ENCODE peak calls at places on chromosomes 7 and 10, in seven cellular contexts. One of them, this sample, is unnamed.

GRCh38 chr10:48564466-48565150 is 40.3 kb downstream of the ARHGAP22 start:
- DNase-seq in HCT116: no peak
- DNase-seq in HepG2: no peak
- DNase-seq in K562: no peak
- DNase-seq in SK-N-SH: no peak
- DNase-seq in H1: no peak
- DNase-seq in GM12878: no peak
- DNase-seq in this sample: no peak

GRCh38 chr7:8597565-8597964 is 164.2 kb downstream of the NXPH1 start:
- DNase-seq in HCT116: no peak
- DNase-seq in HepG2: no peak
- DNase-seq in K562: no peak
- DNase-seq in SK-N-SH: no peak
- DNase-seq in H1: no peak
- DNase-seq in GM12878: no peak
- DNase-seq in this sample: peak

GRCh38 chr10:10618139-10618538 is 399.5 kb upstream of the CELF2 start:
- DNase-seq in HCT116: no peak
- DNase-seq in HepG2: no peak
- DNase-seq in K562: no peak
- DNase-seq in SK-N-SH: no peak
- DNase-seq in H1: no peak
- DNase-seq in GM12878: no peak
- DNase-seq in this sample: no peak

GRCh38 chr10:63919576-63920279 is 398.5 kb downstream of the REEP3 start:
- DNase-seq in HCT116: no peak
- DNase-seq in HepG2: no peak
- DNase-seq in K562: no peak
- DNase-seq in SK-N-SH: no peak
- DNase-seq in H1: no peak
- DNase-seq in GM12878: no peak
- DNase-seq in this sample: no peak

GRCh38 chr10:70680899-70681730 is 8.8 kb downstream of the ADAMTS14 start:
- DNase-seq in HCT116: no peak
- DNase-seq in HepG2: no peak
- DNase-seq in K562: no peak
- DNase-seq in SK-N-SH: peak
- DNase-seq in H1: no peak
- DNase-seq in GM12878: no peak
- DNase-seq in this sample: no peak

GRCh38 chr7:70649323-70649722 is 482.6 kb upstream of the GALNT17 start:
- DNase-seq in HCT116: no peak
- DNase-seq in HepG2: no peak
- DNase-seq in K562: no peak
- DNase-seq in SK-N-SH: no peak
- DNase-seq in H1: no peak
- DNase-seq in GM12878: no peak
- DNase-seq in this sample: no peak

GRCh38 chr7:141974831-141975230 is 1.3 kb upstream of the TAS2R38 start:
- DNase-seq in HCT116: peak
- DNase-seq in HepG2: peak
- DNase-seq in K562: no peak
- DNase-seq in SK-N-SH: no peak
- DNase-seq in H1: no peak
- DNase-seq in GM12878: no peak
- DNase-seq in this sample: peak

GRCh38 chr7:102841290-102841689 is 71.5 kb upstream of the LRRC17 start:
- DNase-seq in HCT116: no peak
- DNase-seq in HepG2: no peak
- DNase-seq in K562: no peak
- DNase-seq in SK-N-SH: no peak
- DNase-seq in H1: no peak
- DNase-seq in GM12878: peak
- DNase-seq in this sample: no peak

GRCh38 chr7:19024261-19024660 is 93.2 kb downstream of the TWIST1 start:
- DNase-seq in HCT116: no peak
- DNase-seq in HepG2: no peak
- DNase-seq in K562: no peak
- DNase-seq in SK-N-SH: no peak
- DNase-seq in H1: no peak
- DNase-seq in GM12878: no peak
- DNase-seq in this sample: no peak

GRCh38 chr7:87767827-87768226 is 108.3 kb downstream of the SLC25A40 start:
- DNase-seq in HCT116: no peak
- DNase-seq in HepG2: no peak
- DNase-seq in K562: no peak
- DNase-seq in SK-N-SH: no peak
- DNase-seq in H1: no peak
- DNase-seq in GM12878: no peak
- DNase-seq in this sample: no peak

GRCh38 chr10:132061030-132061429 is 4.7 kb upstream of the JAKMIP3 start:
- DNase-seq in HCT116: no peak
- DNase-seq in HepG2: no peak
- DNase-seq in K562: no peak
- DNase-seq in SK-N-SH: no peak
- DNase-seq in H1: no peak
- DNase-seq in GM12878: no peak
- DNase-seq in this sample: no peak

GRCh38 chr10:129631870-129632623 is 165.0 kb downstream of the MGMT start:
- DNase-seq in HCT116: no peak
- DNase-seq in HepG2: no peak
- DNase-seq in K562: no peak
- DNase-seq in SK-N-SH: no peak
- DNase-seq in H1: no peak
- DNase-seq in GM12878: no peak
- DNase-seq in this sample: no peak

DNA sequence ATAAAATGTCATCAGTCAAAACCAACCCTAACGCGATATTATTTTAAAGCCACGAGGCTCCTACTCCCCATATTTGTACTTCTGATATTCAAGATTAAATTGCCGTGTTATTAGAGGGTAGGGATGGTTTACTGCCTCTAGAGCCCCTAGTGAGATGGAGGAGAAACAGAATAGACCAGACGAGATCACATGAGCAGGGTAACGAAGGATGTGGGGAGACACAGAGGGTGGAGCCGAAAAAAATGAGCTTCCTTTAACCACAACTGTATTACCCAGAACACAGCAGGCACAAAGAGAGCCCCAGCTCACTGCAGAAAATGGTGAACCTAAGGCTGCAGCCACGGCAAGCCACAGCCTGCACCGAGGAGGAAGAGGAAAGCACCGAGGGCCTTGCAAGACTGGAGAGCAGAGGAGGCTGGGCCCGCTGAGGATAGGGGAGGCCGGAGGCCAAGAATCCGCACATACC is 14.3 kb downstream of the ZC3HAV1 start:
- DNase-seq in HCT116: no peak
- DNase-seq in HepG2: no peak
- DNase-seq in K562: no peak
- DNase-seq in SK-N-SH: no peak
- DNase-seq in H1: no peak
- DNase-seq in GM12878: peak
- DNase-seq in this sample: no peak
- TF ChIP-seq JUND in HCT116: no peak
- TF ChIP-seq JUND in HepG2: no peak
- TF ChIP-seq JUND in K562: no peak
- TF ChIP-seq JUND in SK-N-SH: no peak
- TF ChIP-seq JUND in H1: no peak
- TF ChIP-seq JUND in GM12878: no peak
- TF ChIP-seq JUND in this sample: no peak

GRCh38 chr7:45073843-45074737 is 14.7 kb downstream of the NACAD start:
- DNase-seq in HCT116: no peak
- DNase-seq in HepG2: no peak
- DNase-seq in K562: no peak
- DNase-seq in SK-N-SH: peak
- DNase-seq in H1: no peak
- DNase-seq in GM12878: no peak
- DNase-seq in this sample: peak
- TF ChIP-seq JUND in HCT116: no peak
- TF ChIP-seq JUND in HepG2: no peak
- TF ChIP-seq JUND in K562: no peak
- TF ChIP-seq JUND in SK-N-SH: no peak
- TF ChIP-seq JUND in H1: no peak
- TF ChIP-seq JUND in GM12878: no peak
- TF ChIP-seq JUND in this sample: no peak

DNA sequence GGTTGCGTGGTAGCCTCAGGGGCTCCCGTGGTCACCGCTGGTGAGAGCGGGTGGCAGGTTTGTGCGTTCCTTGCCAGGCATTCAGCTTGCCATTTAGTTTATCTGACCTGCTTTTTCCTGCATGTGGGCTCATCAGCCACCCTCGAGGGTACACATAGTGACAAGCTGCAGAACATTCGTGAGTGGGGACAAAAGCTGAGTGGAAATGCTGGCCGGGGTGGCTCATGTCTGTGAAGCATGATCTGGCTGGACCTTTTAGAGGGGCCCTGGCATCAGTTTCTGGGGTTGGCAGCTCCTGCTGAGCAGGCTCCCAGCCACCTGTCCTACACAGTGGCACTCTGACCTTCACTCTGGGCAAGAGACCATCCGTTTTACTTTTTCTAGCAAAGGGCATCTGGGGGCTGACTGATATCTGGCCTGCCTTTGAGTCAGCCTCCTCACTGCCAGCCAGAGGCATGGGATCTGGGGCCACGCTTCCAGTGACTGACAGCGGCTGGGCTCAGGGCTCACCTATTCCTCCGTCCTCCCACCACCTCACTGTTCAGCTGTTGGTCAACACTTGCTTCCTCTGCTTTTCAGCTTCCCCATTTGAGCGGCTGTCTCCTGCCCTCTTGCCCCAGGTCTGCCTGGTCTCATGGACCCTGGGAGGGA is 75.0 kb downstream of the LANCL2 start:
- DNase-seq in HCT116: no peak
- DNase-seq in HepG2: no peak
- DNase-seq in K562: no peak
- DNase-seq in SK-N-SH: peak
- DNase-seq in H1: no peak
- DNase-seq in GM12878: no peak
- DNase-seq in this sample: no peak
- TF ChIP-seq JUND in HCT116: no peak
- TF ChIP-seq JUND in HepG2: no peak
- TF ChIP-seq JUND in K562: no peak
- TF ChIP-seq JUND in SK-N-SH: no peak
- TF ChIP-seq JUND in H1: no peak
- TF ChIP-seq JUND in GM12878: no peak
- TF ChIP-seq JUND in this sample: no peak

GRCh38 chr10:100293067-100293466 is 6.6 kb upstream of the BLOC1S2 start:
- DNase-seq in HCT116: no peak
- DNase-seq in HepG2: no peak
- DNase-seq in K562: no peak
- DNase-seq in SK-N-SH: no peak
- DNase-seq in H1: no peak
- DNase-seq in GM12878: no peak
- DNase-seq in this sample: no peak

GRCh38 chr10:100286051-100287033 is at the start of gene BLOC1S2:
- DNase-seq in HCT116: peak
- DNase-seq in HepG2: peak
- DNase-seq in K562: peak
- DNase-seq in SK-N-SH: peak
- DNase-seq in H1: peak
- DNase-seq in GM12878: peak
- DNase-seq in this sample: peak

GRCh38 chr10:100282907-100283306 is 3.6 kb downstream of the BLOC1S2 start:
- DNase-seq in HCT116: no peak
- DNase-seq in HepG2: no peak
- DNase-seq in K562: no peak
- DNase-seq in SK-N-SH: no peak
- DNase-seq in H1: no peak
- DNase-seq in GM12878: no peak
- DNase-seq in this sample: no peak

GRCh38 chr10:100291356-100291755 is 4.9 kb upstream of the BLOC1S2 start:
- DNase-seq in HCT116: no peak
- DNase-seq in HepG2: no peak
- DNase-seq in K562: no peak
- DNase-seq in SK-N-SH: no peak
- DNase-seq in H1: no peak
- DNase-seq in GM12878: no peak
- DNase-seq in this sample: no peak

DNA sequence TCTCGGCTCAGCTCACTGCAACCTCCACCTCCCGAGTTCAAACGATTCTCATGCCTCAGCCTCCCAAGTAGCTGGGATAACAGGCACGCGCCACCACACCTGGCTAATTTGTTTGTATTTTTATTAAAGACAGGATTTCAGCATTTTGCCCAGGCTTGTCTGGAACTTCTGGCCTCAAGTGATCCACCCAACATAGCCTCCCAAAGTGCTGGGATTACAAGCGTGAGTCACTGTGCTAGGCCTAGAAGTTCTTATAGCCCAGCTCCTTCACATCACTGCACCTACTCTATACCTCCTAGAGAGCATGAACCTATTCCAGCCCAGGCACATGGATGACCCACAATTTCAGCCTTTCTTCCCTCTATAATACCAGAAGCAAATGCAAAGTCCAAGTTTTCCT is 1.3 kb upstream of the BLOC1S2 start:
- DNase-seq in HCT116: no peak
- DNase-seq in HepG2: no peak
- DNase-seq in K562: no peak
- DNase-seq in SK-N-SH: no peak
- DNase-seq in H1: no peak
- DNase-seq in GM12878: no peak
- DNase-seq in this sample: no peak
- TF ChIP-seq JUND in HCT116: no peak
- TF ChIP-seq JUND in HepG2: no peak
- TF ChIP-seq JUND in K562: no peak
- TF ChIP-seq JUND in SK-N-SH: no peak
- TF ChIP-seq JUND in H1: no peak
- TF ChIP-seq JUND in GM12878: no peak
- TF ChIP-seq JUND in this sample: no peak

GRCh38 chr10:112471878-112472487 is 25.0 kb downstream of the VTI1A start:
- DNase-seq in HCT116: peak
- DNase-seq in HepG2: peak
- DNase-seq in K562: peak
- DNase-seq in SK-N-SH: peak
- DNase-seq in H1: no peak
- DNase-seq in GM12878: peak
- DNase-seq in this sample: peak
- TF ChIP-seq JUND in HCT116: no peak
- TF ChIP-seq JUND in HepG2: no peak
- TF ChIP-seq JUND in K562: no peak
- TF ChIP-seq JUND in SK-N-SH: no peak
- TF ChIP-seq JUND in H1: no peak
- TF ChIP-seq JUND in GM12878: no peak
- TF ChIP-seq JUND in this sample: no peak

DNA sequence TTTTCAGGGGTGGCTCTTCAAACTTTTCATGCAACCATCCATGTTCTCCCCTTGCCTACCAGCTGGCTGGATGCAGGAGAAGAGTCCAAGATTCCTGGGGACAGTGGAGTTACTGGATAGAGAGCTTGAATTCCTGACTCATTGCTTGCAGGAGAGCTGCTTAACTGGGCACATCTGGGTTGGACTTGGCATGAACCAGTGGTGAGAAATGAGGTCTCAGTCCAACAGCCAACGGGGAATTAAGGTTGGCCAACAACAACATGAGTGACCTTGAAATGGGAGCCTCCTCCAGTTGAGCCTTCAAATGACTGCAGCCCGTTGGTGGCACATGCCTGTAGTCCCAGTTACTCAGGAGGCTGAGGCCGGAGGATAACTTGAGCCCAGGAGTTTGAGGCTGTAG is 58.1 kb upstream of the OPN4 start:
- DNase-seq in HCT116: no peak
- DNase-seq in HepG2: no peak
- DNase-seq in K562: no peak
- DNase-seq in SK-N-SH: no peak
- DNase-seq in H1: no peak
- DNase-seq in GM12878: no peak
- DNase-seq in this sample: no peak
- TF ChIP-seq JUND in HCT116: no peak
- TF ChIP-seq JUND in HepG2: no peak
- TF ChIP-seq JUND in K562: no peak
- TF ChIP-seq JUND in SK-N-SH: no peak
- TF ChIP-seq JUND in H1: no peak
- TF ChIP-seq JUND in GM12878: no peak
- TF ChIP-seq JUND in this sample: no peak

GRCh38 chr7:2373124-2373556 is 18.5 kb downstream of the EIF3B start:
- DNase-seq in HCT116: no peak
- DNase-seq in HepG2: no peak
- DNase-seq in K562: no peak
- DNase-seq in SK-N-SH: no peak
- DNase-seq in H1: no peak
- DNase-seq in GM12878: no peak
- DNase-seq in this sample: no peak
- TF ChIP-seq JUND in HCT116: no peak
- TF ChIP-seq JUND in HepG2: no peak
- TF ChIP-seq JUND in K562: no peak
- TF ChIP-seq JUND in SK-N-SH: no peak
- TF ChIP-seq JUND in H1: no peak
- TF ChIP-seq JUND in GM12878: no peak
- TF ChIP-seq JUND in this sample: no peak